ENCODE peak calls at places on chromosomes 6 and 20, in six cellular contexts. One of them, this sample, is unnamed.

GRCh38 chr20:57570145-57570850 is 9.4 kb downstream of the PCK1 start:
- DNase-seq in naive thymus-derived CD8-positive, alpha-beta T cell: no peak
- DNase-seq in CD14-positive monocyte: no peak
- DNase-seq in stimulated activated effector memory CD8-positive, alpha-beta T cell treated with anti-CD3 and anti-CD28 coated beads, Interleukin-12 subunit alpha, Interleukin-12 subunit beta, amount 100 ng/mL, for 72 hours: no peak
- DNase-seq in NCI-H510A treated with DMSO at 0.1 percent for 48 hours: no peak
- DNase-seq in SW480: no peak
- DNase-seq in this sample: no peak

GRCh38 chr6:159169193-159169555 is at the start of gene FNDC1:
- DNase-seq in NCI-H510A treated with DMSO at 0.1 percent for 48 hours: no peak
- DNase-seq in CD14-positive monocyte: no peak
- DNase-seq in SW480: no peak
- DNase-seq in stimulated activated effector memory CD8-positive, alpha-beta T cell treated with anti-CD3 and anti-CD28 coated beads, Interleukin-12 subunit alpha, Interleukin-12 subunit beta, amount 100 ng/mL, for 72 hours: peak; percentile 79
- DNase-seq in naive thymus-derived CD8-positive, alpha-beta T cell: peak; percentile 51
- DNase-seq in this sample: no peak

GRCh38 chr6:96089173-96089572 is 73.4 kb downstream of the FUT9 start:
- DNase-seq in SW480: no peak
- DNase-seq in NCI-H510A treated with DMSO at 0.1 percent for 48 hours: no peak
- DNase-seq in naive thymus-derived CD8-positive, alpha-beta T cell: no peak
- DNase-seq in CD14-positive monocyte: no peak
- DNase-seq in stimulated activated effector memory CD8-positive, alpha-beta T cell treated with anti-CD3 and anti-CD28 coated beads, Interleukin-12 subunit alpha, Interleukin-12 subunit beta, amount 100 ng/mL, for 72 hours: no peak
- DNase-seq in this sample: no peak

GRCh38 chr6:33856655-33857054 is 52.9 kb upstream of the MLN start:
- DNase-seq in naive thymus-derived CD8-positive, alpha-beta T cell: peak; percentile 28
- DNase-seq in stimulated activated effector memory CD8-positive, alpha-beta T cell treated with anti-CD3 and anti-CD28 coated beads, Interleukin-12 subunit alpha, Interleukin-12 subunit beta, amount 100 ng/mL, for 72 hours: peak; percentile 87
- DNase-seq in SW480: peak; percentile 80
- DNase-seq in CD14-positive monocyte: no peak
- DNase-seq in NCI-H510A treated with DMSO at 0.1 percent for 48 hours: no peak
- DNase-seq in this sample: peak; percentile 81

GRCh38 chr6:111871207-111871606 is 2.0 kb downstream of the FYN start:
- DNase-seq in SW480: peak; percentile 37
- DNase-seq in naive thymus-derived CD8-positive, alpha-beta T cell: no peak
- DNase-seq in CD14-positive monocyte: no peak
- DNase-seq in stimulated activated effector memory CD8-positive, alpha-beta T cell treated with anti-CD3 and anti-CD28 coated beads, Interleukin-12 subunit alpha, Interleukin-12 subunit beta, amount 100 ng/mL, for 72 hours: peak; percentile 73
- DNase-seq in NCI-H510A treated with DMSO at 0.1 percent for 48 hours: no peak
- DNase-seq in this sample: no peak

GRCh38 chr6:130482645-130483390 is 117.0 kb downstream of the TMEM200A start:
- DNase-seq in CD14-positive monocyte: no peak
- DNase-seq in stimulated activated effector memory CD8-positive, alpha-beta T cell treated with anti-CD3 and anti-CD28 coated beads, Interleukin-12 subunit alpha, Interleukin-12 subunit beta, amount 100 ng/mL, for 72 hours: no peak
- DNase-seq in NCI-H510A treated with DMSO at 0.1 percent for 48 hours: no peak
- DNase-seq in naive thymus-derived CD8-positive, alpha-beta T cell: no peak
- DNase-seq in SW480: peak; percentile 6
- DNase-seq in this sample: no peak

GRCh38 chr6:7391244-7391643 is 1.6 kb downstream of the RIOK1 start:
- DNase-seq in SW480: no peak
- DNase-seq in stimulated activated effector memory CD8-positive, alpha-beta T cell treated with anti-CD3 and anti-CD28 coated beads, Interleukin-12 subunit alpha, Interleukin-12 subunit beta, amount 100 ng/mL, for 72 hours: no peak
- DNase-seq in naive thymus-derived CD8-positive, alpha-beta T cell: no peak
- DNase-seq in NCI-H510A treated with DMSO at 0.1 percent for 48 hours: no peak
- DNase-seq in CD14-positive monocyte: no peak
- DNase-seq in this sample: no peak

GRCh38 chr6:34146021-34146782 is at the start of gene GRM4:
- DNase-seq in CD14-positive monocyte: peak; percentile 16
- DNase-seq in NCI-H510A treated with DMSO at 0.1 percent for 48 hours: no peak
- DNase-seq in SW480: no peak
- DNase-seq in stimulated activated effector memory CD8-positive, alpha-beta T cell treated with anti-CD3 and anti-CD28 coated beads, Interleukin-12 subunit alpha, Interleukin-12 subunit beta, amount 100 ng/mL, for 72 hours: no peak
- DNase-seq in naive thymus-derived CD8-positive, alpha-beta T cell: no peak
- DNase-seq in this sample: no peak

GRCh38 chr6:153976921-153977693 is 61.9 kb upstream of the OPRM1 start:
- DNase-seq in naive thymus-derived CD8-positive, alpha-beta T cell: no peak
- DNase-seq in NCI-H510A treated with DMSO at 0.1 percent for 48 hours: no peak
- DNase-seq in CD14-positive monocyte: no peak
- DNase-seq in stimulated activated effector memory CD8-positive, alpha-beta T cell treated with anti-CD3 and anti-CD28 coated beads, Interleukin-12 subunit alpha, Interleukin-12 subunit beta, amount 100 ng/mL, for 72 hours: no peak
- DNase-seq in SW480: peak; percentile 47
- DNase-seq in this sample: no peak

GRCh38 chr6:33392168-33392947 is 735 bp downstream of the KIFC1 start:
- DNase-seq in SW480: no peak
- DNase-seq in CD14-positive monocyte: no peak
- DNase-seq in stimulated activated effector memory CD8-positive, alpha-beta T cell treated with anti-CD3 and anti-CD28 coated beads, Interleukin-12 subunit alpha, Interleukin-12 subunit beta, amount 100 ng/mL, for 72 hours: no peak
- DNase-seq in NCI-H510A treated with DMSO at 0.1 percent for 48 hours: peak; percentile 38
- DNase-seq in naive thymus-derived CD8-positive, alpha-beta T cell: no peak
- DNase-seq in this sample: peak; percentile 26

GRCh38 chr20:61253264-61253639 is 1.2 kb downstream of the CDH4 start:
- DNase-seq in CD14-positive monocyte: no peak
- DNase-seq in NCI-H510A treated with DMSO at 0.1 percent for 48 hours: no peak
- DNase-seq in stimulated activated effector memory CD8-positive, alpha-beta T cell treated with anti-CD3 and anti-CD28 coated beads, Interleukin-12 subunit alpha, Interleukin-12 subunit beta, amount 100 ng/mL, for 72 hours: no peak
- DNase-seq in SW480: no peak
- DNase-seq in naive thymus-derived CD8-positive, alpha-beta T cell: no peak
- DNase-seq in this sample: no peak

GRCh38 chr6:168039849-168040248 is 39.2 kb downstream of the FRMD1 start:
- DNase-seq in SW480: no peak
- DNase-seq in CD14-positive monocyte: no peak
- DNase-seq in naive thymus-derived CD8-positive, alpha-beta T cell: no peak
- DNase-seq in stimulated activated effector memory CD8-positive, alpha-beta T cell treated with anti-CD3 and anti-CD28 coated beads, Interleukin-12 subunit alpha, Interleukin-12 subunit beta, amount 100 ng/mL, for 72 hours: no peak
- DNase-seq in NCI-H510A treated with DMSO at 0.1 percent for 48 hours: no peak
- DNase-seq in this sample: no peak

GRCh38 chr6:125004198-125004597 is 42.0 kb downstream of the RNF217 start:
- DNase-seq in CD14-positive monocyte: no peak
- DNase-seq in NCI-H510A treated with DMSO at 0.1 percent for 48 hours: no peak
- DNase-seq in stimulated activated effector memory CD8-positive, alpha-beta T cell treated with anti-CD3 and anti-CD28 coated beads, Interleukin-12 subunit alpha, Interleukin-12 subunit beta, amount 100 ng/mL, for 72 hours: no peak
- DNase-seq in SW480: no peak
- DNase-seq in naive thymus-derived CD8-positive, alpha-beta T cell: no peak
- DNase-seq in this sample: no peak

GRCh38 chr20:2327620-2328555 is 32.1 kb downstream of the TGM3 start:
- DNase-seq in SW480: no peak
- DNase-seq in stimulated activated effector memory CD8-positive, alpha-beta T cell treated with anti-CD3 and anti-CD28 coated beads, Interleukin-12 subunit alpha, Interleukin-12 subunit beta, amount 100 ng/mL, for 72 hours: no peak
- DNase-seq in CD14-positive monocyte: no peak
- DNase-seq in NCI-H510A treated with DMSO at 0.1 percent for 48 hours: no peak
- DNase-seq in naive thymus-derived CD8-positive, alpha-beta T cell: no peak
- DNase-seq in this sample: no peak

GRCh38 chr20:4195499-4195898 is 180.1 kb upstream of the RNF24 start:
- DNase-seq in SW480: no peak
- DNase-seq in NCI-H510A treated with DMSO at 0.1 percent for 48 hours: peak; percentile 51
- DNase-seq in CD14-positive monocyte: no peak
- DNase-seq in stimulated activated effector memory CD8-positive, alpha-beta T cell treated with anti-CD3 and anti-CD28 coated beads, Interleukin-12 subunit alpha, Interleukin-12 subunit beta, amount 100 ng/mL, for 72 hours: no peak
- DNase-seq in naive thymus-derived CD8-positive, alpha-beta T cell: no peak
- DNase-seq in this sample: no peak

GRCh38 chr6:18034798-18035202 is 47.4 kb upstream of the KIF13A start:
- DNase-seq in SW480: peak; percentile 17
- DNase-seq in naive thymus-derived CD8-positive, alpha-beta T cell: no peak
- DNase-seq in stimulated activated effector memory CD8-positive, alpha-beta T cell treated with anti-CD3 and anti-CD28 coated beads, Interleukin-12 subunit alpha, Interleukin-12 subunit beta, amount 100 ng/mL, for 72 hours: no peak
- DNase-seq in CD14-positive monocyte: no peak
- DNase-seq in NCI-H510A treated with DMSO at 0.1 percent for 48 hours: no peak
- DNase-seq in this sample: no peak

GRCh38 chr6:166906376-166907044 is 49.8 kb downstream of the RNASET2 start:
- DNase-seq in stimulated activated effector memory CD8-positive, alpha-beta T cell treated with anti-CD3 and anti-CD28 coated beads, Interleukin-12 subunit alpha, Interleukin-12 subunit beta, amount 100 ng/mL, for 72 hours: peak; percentile 40
- DNase-seq in CD14-positive monocyte: no peak
- DNase-seq in NCI-H510A treated with DMSO at 0.1 percent for 48 hours: no peak
- DNase-seq in SW480: no peak
- DNase-seq in naive thymus-derived CD8-positive, alpha-beta T cell: no peak
- DNase-seq in this sample: no peak

GRCh38 chr6:41704028-41704427 is 31.4 kb downstream of the TFEB start:
- DNase-seq in SW480: no peak
- DNase-seq in CD14-positive monocyte: no peak
- DNase-seq in NCI-H510A treated with DMSO at 0.1 percent for 48 hours: no peak
- DNase-seq in naive thymus-derived CD8-positive, alpha-beta T cell: no peak
- DNase-seq in stimulated activated effector memory CD8-positive, alpha-beta T cell treated with anti-CD3 and anti-CD28 coated beads, Interleukin-12 subunit alpha, Interleukin-12 subunit beta, amount 100 ng/mL, for 72 hours: no peak
- DNase-seq in this sample: no peak

GRCh38 chr6:158758464-158758863 is 60.7 kb downstream of the EZR start:
- DNase-seq in naive thymus-derived CD8-positive, alpha-beta T cell: no peak
- DNase-seq in NCI-H510A treated with DMSO at 0.1 percent for 48 hours: peak; percentile 80
- DNase-seq in stimulated activated effector memory CD8-positive, alpha-beta T cell treated with anti-CD3 and anti-CD28 coated beads, Interleukin-12 subunit alpha, Interleukin-12 subunit beta, amount 100 ng/mL, for 72 hours: no peak
- DNase-seq in SW480: no peak
- DNase-seq in CD14-positive monocyte: no peak
- DNase-seq in this sample: no peak

GRCh38 chr6:151285121-151285520 is 45.4 kb downstream of the AKAP12 start:
- DNase-seq in NCI-H510A treated with DMSO at 0.1 percent for 48 hours: no peak
- DNase-seq in SW480: no peak
- DNase-seq in stimulated activated effector memory CD8-positive, alpha-beta T cell treated with anti-CD3 and anti-CD28 coated beads, Interleukin-12 subunit alpha, Interleukin-12 subunit beta, amount 100 ng/mL, for 72 hours: no peak
- DNase-seq in naive thymus-derived CD8-positive, alpha-beta T cell: no peak
- DNase-seq in CD14-positive monocyte: no peak
- DNase-seq in this sample: no peak

GRCh38 chr6:139374357-139375238 is at the start of gene CITED2:
- DNase-seq in SW480: peak; percentile 90
- DNase-seq in NCI-H510A treated with DMSO at 0.1 percent for 48 hours: peak; percentile 57
- DNase-seq in CD14-positive monocyte: peak; percentile 91
- DNase-seq in naive thymus-derived CD8-positive, alpha-beta T cell: peak; percentile 86
- DNase-seq in stimulated activated effector memory CD8-positive, alpha-beta T cell treated with anti-CD3 and anti-CD28 coated beads, Interleukin-12 subunit alpha, Interleukin-12 subunit beta, amount 100 ng/mL, for 72 hours: peak; percentile 98
- DNase-seq in this sample: peak; percentile 93

GRCh38 chr6:85592044-85592443 is 1.6 kb downstream of the SNX14 start:
- DNase-seq in CD14-positive monocyte: no peak
- DNase-seq in SW480: no peak
- DNase-seq in NCI-H510A treated with DMSO at 0.1 percent for 48 hours: no peak
- DNase-seq in stimulated activated effector memory CD8-positive, alpha-beta T cell treated with anti-CD3 and anti-CD28 coated beads, Interleukin-12 subunit alpha, Interleukin-12 subunit beta, amount 100 ng/mL, for 72 hours: no peak
- DNase-seq in naive thymus-derived CD8-positive, alpha-beta T cell: no peak
- DNase-seq in this sample: no peak

GRCh38 chr20:32509639-32510066 is 75.5 kb downstream of the NOL4L start:
- DNase-seq in naive thymus-derived CD8-positive, alpha-beta T cell: peak; percentile 35
- DNase-seq in SW480: peak; percentile 78
- DNase-seq in stimulated activated effector memory CD8-positive, alpha-beta T cell treated with anti-CD3 and anti-CD28 coated beads, Interleukin-12 subunit alpha, Interleukin-12 subunit beta, amount 100 ng/mL, for 72 hours: no peak
- DNase-seq in NCI-H510A treated with DMSO at 0.1 percent for 48 hours: no peak
- DNase-seq in CD14-positive monocyte: no peak
- DNase-seq in this sample: peak; percentile 96

GRCh38 chr20:4261333-4262284 is 246.3 kb upstream of the RNF24 start:
- DNase-seq in NCI-H510A treated with DMSO at 0.1 percent for 48 hours: no peak
- DNase-seq in SW480: no peak
- DNase-seq in naive thymus-derived CD8-positive, alpha-beta T cell: no peak
- DNase-seq in CD14-positive monocyte: no peak
- DNase-seq in stimulated activated effector memory CD8-positive, alpha-beta T cell treated with anti-CD3 and anti-CD28 coated beads, Interleukin-12 subunit alpha, Interleukin-12 subunit beta, amount 100 ng/mL, for 72 hours: no peak
- DNase-seq in this sample: no peak

GRCh38 chr20:41387433-41387832 is 20.8 kb upstream of the EMILIN3 start:
- DNase-seq in naive thymus-derived CD8-positive, alpha-beta T cell: no peak
- DNase-seq in SW480: no peak
- DNase-seq in CD14-positive monocyte: no peak
- DNase-seq in stimulated activated effector memory CD8-positive, alpha-beta T cell treated with anti-CD3 and anti-CD28 coated beads, Interleukin-12 subunit alpha, Interleukin-12 subunit beta, amount 100 ng/mL, for 72 hours: no peak
- DNase-seq in NCI-H510A treated with DMSO at 0.1 percent for 48 hours: no peak
- DNase-seq in this sample: no peak

GRCh38 chr6:84449220-84449619 is 221.8 kb upstream of the CEP162 start:
- DNase-seq in stimulated activated effector memory CD8-positive, alpha-beta T cell treated with anti-CD3 and anti-CD28 coated beads, Interleukin-12 subunit alpha, Interleukin-12 subunit beta, amount 100 ng/mL, for 72 hours: no peak
- DNase-seq in CD14-positive monocyte: no peak
- DNase-seq in naive thymus-derived CD8-positive, alpha-beta T cell: no peak
- DNase-seq in NCI-H510A treated with DMSO at 0.1 percent for 48 hours: no peak
- DNase-seq in SW480: no peak
- DNase-seq in this sample: no peak

GRCh38 chr6:105364243-105364642 is 38.6 kb downstream of the PREP start:
- DNase-seq in naive thymus-derived CD8-positive, alpha-beta T cell: no peak
- DNase-seq in CD14-positive monocyte: no peak
- DNase-seq in NCI-H510A treated with DMSO at 0.1 percent for 48 hours: no peak
- DNase-seq in SW480: no peak
- DNase-seq in stimulated activated effector memory CD8-positive, alpha-beta T cell treated with anti-CD3 and anti-CD28 coated beads, Interleukin-12 subunit alpha, Interleukin-12 subunit beta, amount 100 ng/mL, for 72 hours: no peak
- DNase-seq in this sample: no peak

GRCh38 chr20:62066339-62066982 is 780 bp upstream of the TAF4 start:
- DNase-seq in stimulated activated effector memory CD8-positive, alpha-beta T cell treated with anti-CD3 and anti-CD28 coated beads, Interleukin-12 subunit alpha, Interleukin-12 subunit beta, amount 100 ng/mL, for 72 hours: peak; percentile 78
- DNase-seq in CD14-positive monocyte: no peak
- DNase-seq in SW480: peak; percentile 79
- DNase-seq in naive thymus-derived CD8-positive, alpha-beta T cell: peak; percentile 45
- DNase-seq in NCI-H510A treated with DMSO at 0.1 percent for 48 hours: peak; percentile 29
- DNase-seq in this sample: peak; percentile 37

GRCh38 chr6:125191916-125192609 is 38.5 kb downstream of the TPD52L1 start:
- DNase-seq in naive thymus-derived CD8-positive, alpha-beta T cell: peak; percentile 6
- DNase-seq in SW480: peak; percentile 64
- DNase-seq in CD14-positive monocyte: peak; percentile 61
- DNase-seq in NCI-H510A treated with DMSO at 0.1 percent for 48 hours: peak; percentile 10
- DNase-seq in stimulated activated effector memory CD8-positive, alpha-beta T cell treated with anti-CD3 and anti-CD28 coated beads, Interleukin-12 subunit alpha, Interleukin-12 subunit beta, amount 100 ng/mL, for 72 hours: peak; percentile 58
- DNase-seq in this sample: peak; percentile 73

GRCh38 chr6:15505463-15505918 is 157.3 kb downstream of the DTNBP1 start:
- DNase-seq in SW480: no peak
- DNase-seq in CD14-positive monocyte: no peak
- DNase-seq in stimulated activated effector memory CD8-positive, alpha-beta T cell treated with anti-CD3 and anti-CD28 coated beads, Interleukin-12 subunit alpha, Interleukin-12 subunit beta, amount 100 ng/mL, for 72 hours: no peak
- DNase-seq in naive thymus-derived CD8-positive, alpha-beta T cell: no peak
- DNase-seq in NCI-H510A treated with DMSO at 0.1 percent for 48 hours: no peak
- DNase-seq in this sample: no peak

GRCh38 chr20:17594443-17594842 is 24.6 kb downstream of the DSTN start:
- DNase-seq in NCI-H510A treated with DMSO at 0.1 percent for 48 hours: peak; percentile 32
- DNase-seq in SW480: no peak
- DNase-seq in CD14-positive monocyte: no peak
- DNase-seq in stimulated activated effector memory CD8-positive, alpha-beta T cell treated with anti-CD3 and anti-CD28 coated beads, Interleukin-12 subunit alpha, Interleukin-12 subunit beta, amount 100 ng/mL, for 72 hours: no peak
- DNase-seq in naive thymus-derived CD8-positive, alpha-beta T cell: no peak
- DNase-seq in this sample: no peak